ENCODE peak calls at places on chromosomes 4 and X, in ten cellular contexts. One of them, this sample, is unnamed.

GRCh38 chr4:78297075-78297815 is 240.1 kb downstream of the FRAS1 start:
- DNase-seq in MM.1S: peak
- DNase-seq in neural progenitor cell: no peak
- DNase-seq in cardiac fibroblast: peak
- DNase-seq in osteocyte: no peak
- DNase-seq in esophagus squamous epithelium: no peak
- DNase-seq in AG09309: no peak
- DNase-seq in lower leg skin: no peak
- DNase-seq in GM10248: no peak
- DNase-seq in coronary artery: no peak
- DNase-seq in this sample: no peak

GRCh38 chr4:125498981-125499380 is 184.2 kb downstream of the FAT4 start:
- DNase-seq in MM.1S: no peak
- DNase-seq in neural progenitor cell: no peak
- DNase-seq in cardiac fibroblast: no peak
- DNase-seq in osteocyte: no peak
- DNase-seq in esophagus squamous epithelium: no peak
- DNase-seq in AG09309: no peak
- DNase-seq in lower leg skin: no peak
- DNase-seq in GM10248: no peak
- DNase-seq in coronary artery: no peak
- DNase-seq in this sample: no peak

GRCh38 chr4:81314196-81314896 is 99.3 kb upstream of the PRKG2 start:
- DNase-seq in MM.1S: no peak
- DNase-seq in neural progenitor cell: peak
- DNase-seq in cardiac fibroblast: peak
- DNase-seq in osteocyte: no peak
- DNase-seq in esophagus squamous epithelium: no peak
- DNase-seq in AG09309: peak
- DNase-seq in lower leg skin: no peak
- DNase-seq in GM10248: no peak
- DNase-seq in coronary artery: no peak
- DNase-seq in this sample: no peak

GRCh38 chr4:152728343-152728742 is 48.5 kb upstream of the TMEM154 start:
- DNase-seq in MM.1S: no peak
- DNase-seq in neural progenitor cell: no peak
- DNase-seq in cardiac fibroblast: no peak
- DNase-seq in osteocyte: no peak
- DNase-seq in esophagus squamous epithelium: no peak
- DNase-seq in AG09309: no peak
- DNase-seq in lower leg skin: peak
- DNase-seq in GM10248: no peak
- DNase-seq in coronary artery: no peak
- DNase-seq in this sample: no peak

GRCh38 chrX:153307546-153308175 is 13.9 kb downstream of the PNMA6F start:
- DNase-seq in MM.1S: no peak
- DNase-seq in neural progenitor cell: no peak
- DNase-seq in cardiac fibroblast: peak
- DNase-seq in osteocyte: peak
- DNase-seq in esophagus squamous epithelium: no peak
- DNase-seq in AG09309: no peak
- DNase-seq in lower leg skin: no peak
- DNase-seq in GM10248: no peak
- DNase-seq in coronary artery: peak
- DNase-seq in this sample: no peak

GRCh38 chr4:26424838-26425237 is 65.4 kb downstream of the CCKAR start:
- DNase-seq in MM.1S: no peak
- DNase-seq in neural progenitor cell: no peak
- DNase-seq in cardiac fibroblast: no peak
- DNase-seq in osteocyte: no peak
- DNase-seq in esophagus squamous epithelium: no peak
- DNase-seq in AG09309: no peak
- DNase-seq in lower leg skin: no peak
- DNase-seq in GM10248: no peak
- DNase-seq in coronary artery: no peak
- DNase-seq in this sample: no peak

GRCh38 chr4:102438396-102438795 is 62.8 kb upstream of the NFKB1 start:
- DNase-seq in MM.1S: no peak
- DNase-seq in neural progenitor cell: no peak
- DNase-seq in cardiac fibroblast: peak
- DNase-seq in osteocyte: no peak
- DNase-seq in esophagus squamous epithelium: no peak
- DNase-seq in AG09309: no peak
- DNase-seq in lower leg skin: no peak
- DNase-seq in GM10248: no peak
- DNase-seq in coronary artery: no peak
- DNase-seq in this sample: no peak

GRCh38 chr4:151541438-151542071 is 132.6 kb downstream of the FHIP1A start:
- DNase-seq in MM.1S: no peak
- DNase-seq in neural progenitor cell: peak
- DNase-seq in cardiac fibroblast: peak
- DNase-seq in osteocyte: no peak
- DNase-seq in esophagus squamous epithelium: no peak
- DNase-seq in AG09309: peak
- DNase-seq in lower leg skin: no peak
- DNase-seq in GM10248: no peak
- DNase-seq in coronary artery: no peak
- DNase-seq in this sample: no peak

GRCh38 chrX:124346064-124346876 is at the start of gene SH2D1A:
- DNase-seq in MM.1S: no peak
- DNase-seq in neural progenitor cell: no peak
- DNase-seq in cardiac fibroblast: no peak
- DNase-seq in osteocyte: no peak
- DNase-seq in esophagus squamous epithelium: no peak
- DNase-seq in AG09309: no peak
- DNase-seq in lower leg skin: no peak
- DNase-seq in GM10248: no peak
- DNase-seq in coronary artery: no peak
- DNase-seq in this sample: peak

GRCh38 chr4:100497729-100498250 is 20.0 kb downstream of the EMCN start:
- DNase-seq in MM.1S: no peak
- DNase-seq in neural progenitor cell: no peak
- DNase-seq in cardiac fibroblast: no peak
- DNase-seq in osteocyte: no peak
- DNase-seq in esophagus squamous epithelium: no peak
- DNase-seq in AG09309: no peak
- DNase-seq in lower leg skin: no peak
- DNase-seq in GM10248: no peak
- DNase-seq in coronary artery: no peak
- DNase-seq in this sample: no peak

DNA sequence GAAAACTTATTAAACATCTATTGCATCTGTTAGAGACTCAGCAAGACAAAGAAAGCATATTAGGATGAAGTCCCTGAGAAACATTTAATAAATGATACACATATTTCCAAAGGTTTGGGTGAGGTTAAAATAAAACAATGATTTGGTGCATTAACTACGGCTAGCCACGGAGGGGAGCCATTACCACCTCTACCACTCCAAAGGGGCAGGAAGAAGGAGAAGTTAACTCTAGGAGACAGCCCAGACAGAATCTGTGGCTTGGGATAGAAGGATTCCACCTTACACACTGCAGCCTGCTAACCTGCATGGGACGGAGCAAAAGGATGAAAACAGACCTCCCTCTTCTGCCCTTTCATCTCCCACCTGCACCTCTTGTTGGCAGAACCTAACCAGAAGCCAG is 189.1 kb upstream of the C1QTNF7 start:
- DNase-seq in MM.1S: peak
- DNase-seq in neural progenitor cell: peak
- DNase-seq in cardiac fibroblast: peak
- DNase-seq in osteocyte: no peak
- DNase-seq in esophagus squamous epithelium: no peak
- DNase-seq in AG09309: no peak
- DNase-seq in lower leg skin: no peak
- DNase-seq in GM10248: peak
- DNase-seq in coronary artery: no peak
- DNase-seq in this sample: peak
- TF ChIP-seq CTCF in MM.1S: peak
- TF ChIP-seq CTCF in neural progenitor cell: peak
- TF ChIP-seq CTCF in cardiac fibroblast: peak
- TF ChIP-seq CTCF in osteocyte: peak
- TF ChIP-seq CTCF in esophagus squamous epithelium: peak
- TF ChIP-seq CTCF in AG09309: peak
- TF ChIP-seq CTCF in lower leg skin: no peak
- TF ChIP-seq CTCF in GM10248: peak
- TF ChIP-seq CTCF in coronary artery: no peak
- TF ChIP-seq CTCF in this sample: peak

GRCh38 chrX:42533761-42534160 is 244.2 kb downstream of the PPP1R2C start:
- DNase-seq in MM.1S: no peak
- DNase-seq in neural progenitor cell: no peak
- DNase-seq in cardiac fibroblast: no peak
- DNase-seq in osteocyte: no peak
- DNase-seq in esophagus squamous epithelium: no peak
- DNase-seq in AG09309: no peak
- DNase-seq in lower leg skin: no peak
- DNase-seq in GM10248: no peak
- DNase-seq in coronary artery: no peak
- DNase-seq in this sample: no peak

GRCh38 chrX:42531431-42531830 is 246.5 kb downstream of the PPP1R2C start:
- DNase-seq in MM.1S: no peak
- DNase-seq in neural progenitor cell: no peak
- DNase-seq in cardiac fibroblast: no peak
- DNase-seq in osteocyte: no peak
- DNase-seq in esophagus squamous epithelium: no peak
- DNase-seq in AG09309: no peak
- DNase-seq in lower leg skin: no peak
- DNase-seq in GM10248: no peak
- DNase-seq in coronary artery: no peak
- DNase-seq in this sample: no peak

GRCh38 chrX:42535233-42535632 is 242.7 kb downstream of the PPP1R2C start:
- DNase-seq in MM.1S: no peak
- DNase-seq in neural progenitor cell: no peak
- DNase-seq in cardiac fibroblast: no peak
- DNase-seq in osteocyte: no peak
- DNase-seq in esophagus squamous epithelium: no peak
- DNase-seq in AG09309: no peak
- DNase-seq in lower leg skin: no peak
- DNase-seq in GM10248: no peak
- DNase-seq in coronary artery: no peak
- DNase-seq in this sample: no peak

GRCh38 chrX:42524374-42524773 is 253.6 kb downstream of the PPP1R2C start:
- DNase-seq in MM.1S: no peak
- DNase-seq in neural progenitor cell: no peak
- DNase-seq in cardiac fibroblast: no peak
- DNase-seq in osteocyte: no peak
- DNase-seq in esophagus squamous epithelium: no peak
- DNase-seq in AG09309: peak
- DNase-seq in lower leg skin: no peak
- DNase-seq in GM10248: no peak
- DNase-seq in coronary artery: no peak
- DNase-seq in this sample: no peak

DNA sequence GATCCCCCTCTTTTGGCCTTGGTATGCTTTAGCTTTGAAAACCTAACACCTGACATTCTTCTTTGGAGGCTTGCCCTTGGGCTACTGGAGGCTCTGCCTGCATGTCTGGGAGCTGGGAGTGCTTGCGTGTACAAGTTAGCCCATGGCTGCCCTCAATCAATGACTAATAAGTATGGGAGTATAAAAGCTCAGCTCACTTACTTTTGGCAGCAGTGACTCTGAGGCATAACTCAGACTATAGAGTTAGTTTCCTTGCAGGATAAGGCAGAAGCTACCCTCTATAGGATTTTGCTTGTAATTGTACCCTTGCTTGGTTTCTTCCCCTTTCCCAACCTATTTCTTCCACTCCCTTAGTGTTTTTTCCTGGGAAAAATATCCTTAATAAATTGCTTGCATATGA is 247.9 kb downstream of the PPP1R2C start:
- DNase-seq in MM.1S: no peak
- DNase-seq in neural progenitor cell: no peak
- DNase-seq in cardiac fibroblast: peak
- DNase-seq in osteocyte: no peak
- DNase-seq in esophagus squamous epithelium: no peak
- DNase-seq in AG09309: peak
- DNase-seq in lower leg skin: no peak
- DNase-seq in GM10248: no peak
- DNase-seq in coronary artery: no peak
- DNase-seq in this sample: no peak
- TF ChIP-seq CTCF in MM.1S: no peak
- TF ChIP-seq CTCF in neural progenitor cell: peak
- TF ChIP-seq CTCF in cardiac fibroblast: peak
- TF ChIP-seq CTCF in osteocyte: no peak
- TF ChIP-seq CTCF in esophagus squamous epithelium: peak
- TF ChIP-seq CTCF in AG09309: peak
- TF ChIP-seq CTCF in lower leg skin: no peak
- TF ChIP-seq CTCF in GM10248: no peak
- TF ChIP-seq CTCF in coronary artery: no peak
- TF ChIP-seq CTCF in this sample: no peak

GRCh38 chrX:106038625-106039024 is at the start of gene SERPINA7:
- DNase-seq in MM.1S: no peak
- DNase-seq in neural progenitor cell: no peak
- DNase-seq in cardiac fibroblast: no peak
- DNase-seq in osteocyte: no peak
- DNase-seq in esophagus squamous epithelium: no peak
- DNase-seq in AG09309: no peak
- DNase-seq in lower leg skin: no peak
- DNase-seq in GM10248: no peak
- DNase-seq in coronary artery: no peak
- DNase-seq in this sample: no peak

GRCh38 chrX:106036716-106037115 is 1.8 kb downstream of the SERPINA7 start:
- DNase-seq in MM.1S: no peak
- DNase-seq in neural progenitor cell: no peak
- DNase-seq in cardiac fibroblast: no peak
- DNase-seq in osteocyte: no peak
- DNase-seq in esophagus squamous epithelium: no peak
- DNase-seq in AG09309: no peak
- DNase-seq in lower leg skin: no peak
- DNase-seq in GM10248: no peak
- DNase-seq in coronary artery: no peak
- DNase-seq in this sample: no peak

GRCh38 chrX:106037835-106038473 is 573 bp downstream of the SERPINA7 start:
- DNase-seq in MM.1S: no peak
- DNase-seq in neural progenitor cell: no peak
- DNase-seq in cardiac fibroblast: no peak
- DNase-seq in osteocyte: no peak
- DNase-seq in esophagus squamous epithelium: no peak
- DNase-seq in AG09309: no peak
- DNase-seq in lower leg skin: no peak
- DNase-seq in GM10248: no peak
- DNase-seq in coronary artery: no peak
- DNase-seq in this sample: no peak

GRCh38 chrX:106042296-106042695 is 3.8 kb upstream of the SERPINA7 start:
- DNase-seq in MM.1S: no peak
- DNase-seq in neural progenitor cell: no peak
- DNase-seq in cardiac fibroblast: no peak
- DNase-seq in osteocyte: no peak
- DNase-seq in esophagus squamous epithelium: no peak
- DNase-seq in AG09309: no peak
- DNase-seq in lower leg skin: no peak
- DNase-seq in GM10248: no peak
- DNase-seq in coronary artery: no peak
- DNase-seq in this sample: no peak

GRCh38 chrX:106039920-106040319 is 1.4 kb upstream of the SERPINA7 start:
- DNase-seq in MM.1S: peak
- DNase-seq in neural progenitor cell: peak
- DNase-seq in cardiac fibroblast: peak
- DNase-seq in osteocyte: no peak
- DNase-seq in esophagus squamous epithelium: no peak
- DNase-seq in AG09309: no peak
- DNase-seq in lower leg skin: no peak
- DNase-seq in GM10248: no peak
- DNase-seq in coronary artery: no peak
- DNase-seq in this sample: no peak
- TF ChIP-seq CTCF in MM.1S: peak
- TF ChIP-seq CTCF in neural progenitor cell: peak
- TF ChIP-seq CTCF in cardiac fibroblast: no peak
- TF ChIP-seq CTCF in osteocyte: peak
- TF ChIP-seq CTCF in esophagus squamous epithelium: no peak
- TF ChIP-seq CTCF in AG09309: peak
- TF ChIP-seq CTCF in lower leg skin: no peak
- TF ChIP-seq CTCF in GM10248: no peak
- TF ChIP-seq CTCF in coronary artery: no peak
- TF ChIP-seq CTCF in this sample: no peak

GRCh38 chrX:11543249-11543648 is 122.5 kb downstream of the ARHGAP6 start:
- DNase-seq in MM.1S: no peak
- DNase-seq in neural progenitor cell: no peak
- DNase-seq in cardiac fibroblast: no peak
- DNase-seq in osteocyte: no peak
- DNase-seq in esophagus squamous epithelium: no peak
- DNase-seq in AG09309: no peak
- DNase-seq in lower leg skin: no peak
- DNase-seq in GM10248: no peak
- DNase-seq in coronary artery: no peak
- DNase-seq in this sample: peak
- TF ChIP-seq CTCF in MM.1S: peak
- TF ChIP-seq CTCF in neural progenitor cell: no peak
- TF ChIP-seq CTCF in cardiac fibroblast: no peak
- TF ChIP-seq CTCF in osteocyte: no peak
- TF ChIP-seq CTCF in esophagus squamous epithelium: no peak
- TF ChIP-seq CTCF in AG09309: no peak
- TF ChIP-seq CTCF in lower leg skin: no peak
- TF ChIP-seq CTCF in GM10248: no peak
- TF ChIP-seq CTCF in coronary artery: no peak
- TF ChIP-seq CTCF in this sample: no peak